ENCODE peak calls at places on chromosomes 3 and 15, in six cellular contexts. A is A549; C is CD8-positive, alpha-beta T cell; P is CD4-positive, alpha-beta memory T cell; F is CD8-positive, alpha-beta memory T cell; Y is upper lobe of right lung. N is an unnamed sample.
A peak's percentile ranks its signal among the peaks of the same experiment; 100 is the strongest.

GRCh38 chr3:26621176-26621575 is 1.4 kb upstream of the LRRC3B start:
- DNase-seq in Y (no peak), F (no peak), C (no peak), P (no peak), A (no peak), N (no peak)

GRCh38 chr3:70550723-70551319 is 238.4 kb upstream of the MDFIC2 start:
- DNase-seq in F (peak; percentile 62), A (no peak), C (peak; percentile 43), P (peak; percentile 62), Y (peak; percentile 82), N (peak; percentile 89)

GRCh38 chr3:99920530-99921376 is 103.1 kb downstream of the CMSS1 start:
- DNase-seq in P (no peak), C (no peak), F (no peak), Y (peak; percentile 65), A (no peak), N (peak; percentile 68)

GRCh38 chr15:31598620-31599019 is 272.0 kb downstream of the KLF13 start:
- DNase-seq in A (no peak), P (no peak), C (no peak), Y (peak; percentile 83), F (no peak), N (no peak)

GRCh38 chr15:100808691-100809090 is 70.9 kb upstream of the ALDH1A3 start:
- DNase-seq in C (no peak), Y (no peak), A (no peak), F (no peak), P (no peak), N (no peak)

GRCh38 chr3:152260529-152260928 is 8.2 kb upstream of the MBNL1 start:
- DNase-seq in A (no peak), Y (no peak), C (no peak), F (no peak), P (no peak), N (no peak)

GRCh38 chr15:26551473-26551872 is 221.4 kb downstream of the GABRB3 start:
- DNase-seq in Y (no peak), A (no peak), C (no peak), F (no peak), P (no peak), N (no peak)

GRCh38 chr3:30319713-30320112 is 286.7 kb upstream of the TGFBR2 start:
- DNase-seq in P (peak; percentile 54), A (peak; percentile 14), F (peak; percentile 54), C (peak; percentile 6), Y (no peak), N (peak; percentile 22)

GRCh38 chr3:174170248-174170647 is 688.9 kb upstream of the NAALADL2 start:
- DNase-seq in A (no peak), P (no peak), F (no peak), Y (no peak), C (no peak), N (no peak)

GRCh38 chr3:68893600-68894239 is 38.6 kb downstream of the TAFA4 start:
- DNase-seq in P (peak; percentile 31), F (peak; percentile 18), Y (no peak), C (no peak), A (no peak), N (no peak)

GRCh38 chr3:127822836-127823589 is 698 bp upstream of the MGLL start:
- DNase-seq in C (no peak), P (no peak), F (no peak), Y (peak; percentile 86), A (no peak), N (peak; percentile 72)

GRCh38 chr3:126716057-126716456 is 12.0 kb downstream of the CHCHD6 start:
- DNase-seq in P (no peak), C (no peak), Y (no peak), A (no peak), F (no peak), N (no peak)

GRCh38 chr3:64885055-64885454 is 197.3 kb upstream of the ADAMTS9 start:
- DNase-seq in P (no peak), C (no peak), A (no peak), Y (no peak), F (no peak), N (no peak)

GRCh38 chr3:188133219-188133618 is 20.7 kb upstream of the LPP start:
- DNase-seq in P (no peak), Y (no peak), A (no peak), F (no peak), C (no peak), N (no peak)

GRCh38 chr15:33149919-33150318 is 44.6 kb downstream of the FMN1 start:
- DNase-seq in A (no peak), F (no peak), C (no peak), P (no peak), Y (no peak), N (no peak)

GRCh38 chr15:63387741-63388468 is 6.3 kb upstream of the CA12 start:
- DNase-seq in P (no peak), A (no peak), C (no peak), F (no peak), Y (no peak), N (no peak)

GRCh38 chr3:58117561-58118305 is 93.0 kb downstream of the DNASE1L3 start:
- DNase-seq in Y (no peak), C (no peak), A (no peak), F (no peak), P (no peak), N (peak; percentile 78)

GRCh38 chr3:188792788-188793187 is 379.0 kb upstream of the TPRG1 start:
- DNase-seq in C (no peak), Y (peak; percentile 66), P (no peak), A (no peak), F (no peak), N (no peak)

GRCh38 chr15:98746375-98746679 is 98.0 kb downstream of the IGF1R start:
- DNase-seq in P (no peak), F (no peak), C (no peak), A (no peak), Y (no peak), N (no peak)

GRCh38 chr15:74245342-74245931 is 9.3 kb downstream of the CCDC33 start:
- DNase-seq in P (no peak), Y (no peak), F (peak; percentile 17), A (no peak), C (no peak), N (no peak)

GRCh38 chr3:69433938-69434263 is 48.0 kb upstream of the FRMD4B start:
- DNase-seq in F (no peak), Y (no peak), C (no peak), P (no peak), A (no peak), N (no peak)

GRCh38 chr3:138082085-138082991 is 33.1 kb downstream of the DZIP1L start:
- DNase-seq in Y (no peak), P (peak; percentile 15), C (no peak), F (no peak), A (no peak), N (no peak)

GRCh38 chr3:52891615-52892081 is 5.7 kb downstream of the STIMATE start:
- DNase-seq in A (no peak), Y (no peak), F (no peak), C (no peak), P (no peak), N (no peak)

GRCh38 chr3:65665922-65666321 is 372.8 kb downstream of the MAGI1 start:
- DNase-seq in Y (no peak), P (no peak), C (no peak), F (no peak), A (no peak), N (no peak)

GRCh38 chr15:31330836-31331235 is 4.2 kb downstream of the KLF13 start:
- DNase-seq in Y (peak; percentile 77), C (no peak), P (no peak), F (no peak), A (no peak), N (no peak)

GRCh38 chr3:88912294-88913014 is 195.0 kb upstream of the EPHA3 start:
- DNase-seq in F (no peak), Y (no peak), C (no peak), P (no peak), A (no peak), N (no peak)

GRCh38 chr3:16896820-16897219 is 12.1 kb downstream of the PLCL2 start:
- DNase-seq in A (no peak), F (no peak), P (no peak), Y (no peak), C (no peak), N (no peak)

GRCh38 chr3:44734646-44735168 is 5.3 kb downstream of the ZNF501 start:
- DNase-seq in P (no peak), A (no peak), Y (no peak), F (no peak), C (no peak), N (no peak)

DNA sequence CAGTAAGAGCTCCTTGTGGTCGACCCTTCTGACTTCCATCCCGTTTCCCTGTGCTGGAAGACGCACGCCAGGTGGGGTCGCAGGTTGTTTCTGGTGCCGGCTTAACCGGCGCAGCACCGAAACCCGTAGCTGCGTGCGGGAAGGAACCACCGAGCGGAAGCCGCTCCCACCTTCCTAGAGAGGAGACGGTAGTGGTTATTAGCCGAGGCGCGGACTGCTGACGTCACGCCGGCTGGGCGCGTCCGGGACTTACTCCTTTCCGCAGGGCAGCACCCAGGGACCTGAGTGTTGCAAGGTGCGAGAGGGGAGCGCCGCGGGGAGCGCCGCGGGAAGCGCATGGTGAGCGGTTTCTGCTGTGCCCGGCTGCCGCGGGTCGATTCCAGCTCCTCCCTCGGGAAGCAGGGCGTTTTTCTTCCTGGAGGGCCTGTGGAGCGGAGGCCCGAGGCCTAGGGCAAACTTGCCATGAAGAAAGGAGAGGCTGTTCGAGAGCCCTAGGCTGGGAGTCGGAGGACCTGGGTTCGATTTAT is at the start of gene ZNF501:
- DNase-seq in F (peak; percentile 74), A (no peak), C (peak; percentile 64), Y (peak; percentile 97), P (peak; percentile 82), N (peak; percentile 98)
- H3K9me3 ChIP-seq in F (peaks cover 41% of the 10 kb centered on the region), A (peaks cover 56% of the 10 kb centered on the region), C (peaks cover 25% of the 10 kb centered on the region), Y (peaks cover 67% of the 10 kb centered on the region), P (peaks cover 17% of the 10 kb centered on the region), N (no peaks in the 10 kb centered on the region)

DNA sequence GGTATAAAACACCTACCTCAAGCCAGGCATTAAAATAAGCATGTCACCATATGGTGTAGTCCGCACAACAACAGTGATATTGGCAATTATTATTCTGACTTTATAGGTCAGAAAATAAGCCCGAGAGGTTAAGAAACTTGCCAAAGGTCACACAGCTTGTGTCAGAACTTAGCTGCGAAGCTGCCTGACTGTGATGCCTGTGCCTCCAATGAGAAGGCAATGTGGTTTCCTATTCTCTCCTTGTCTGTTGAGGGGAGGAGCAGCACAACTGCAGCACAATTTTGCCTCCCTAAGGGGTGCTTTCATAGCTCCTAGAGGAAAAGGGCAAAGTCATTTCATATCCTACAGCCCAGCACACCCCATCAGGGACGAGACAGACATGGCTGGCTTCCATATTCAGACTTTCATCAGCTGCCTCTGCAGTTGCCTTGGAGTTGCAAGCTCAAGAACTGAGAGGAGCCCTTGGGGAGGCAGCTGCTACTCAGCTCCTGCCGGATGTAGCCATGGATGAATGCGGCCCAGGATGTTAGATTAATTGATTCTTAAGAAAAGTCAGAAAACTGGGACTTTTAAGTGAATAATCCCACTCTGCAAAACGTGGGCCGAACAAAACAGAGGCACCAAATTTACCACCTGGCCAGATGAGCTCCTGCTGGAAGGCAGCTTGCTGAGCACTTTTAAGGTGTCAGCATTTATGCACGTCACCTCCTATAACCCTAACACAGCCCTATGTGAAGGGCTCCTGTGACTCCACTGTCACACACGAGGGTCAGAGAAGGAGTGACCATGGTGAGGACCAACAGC is 38.5 kb downstream of the MYO5C start:
- DNase-seq in F (no peak), A (no peak), Y (no peak), P (no peak), C (no peak), N (no peak)
- H3K4me3 ChIP-seq in F (peak overlapping the region; percentile 8), A (no peak overlapping the region), Y (no peak overlapping the region), P (no peak overlapping the region), C (no peak overlapping the region), N (no peak overlapping the region)

GRCh38 chr3:194732617-194733016 is 46.9 kb downstream of the FAM43A start:
- DNase-seq in Y (no peak), F (no peak), P (no peak), C (no peak), A (no peak), N (no peak)
- H3K4me1 ChIP-seq in Y (no peaks in the 10 kb centered on the region), F (peaks cover 9% of the 10 kb centered on the region), P (no peaks in the 10 kb centered on the region), C (peaks cover 12% of the 10 kb centered on the region), A (no peaks in the 10 kb centered on the region), N (no peaks in the 10 kb centered on the region)

GRCh38 chr3:31653464-31653863 is 120.7 kb downstream of the STT3B start:
- DNase-seq in Y (no peak), C (no peak), F (no peak), A (no peak), P (no peak), N (no peak)
- H3K9me3 ChIP-seq in Y (peaks cover 45% of the 10 kb centered on the region), C (peaks cover 55% of the 10 kb centered on the region), F (peaks cover 54% of the 10 kb centered on the region), A (peaks cover 76% of the 10 kb centered on the region), P (peaks cover 67% of the 10 kb centered on the region), N (no peaks in the 10 kb centered on the region)

N was measured in pancreas.